ENCODE peak calls at places on chromosomes 5 and 9, in eight cellular contexts. M is omental fat pad, K is upper lobe of right lung, L is colonic mucosa, W is heart left ventricle, D is MM.1S, C is transverse colon, Y is choroid plexus epithelial cell. A is an unnamed sample.

GRCh38 chr9:75229605-75230332 is 141.5 kb downstream of the OSTF1 start:
- DNase-seq in M (no peak), K (no peak), L (peak), W (no peak), D (peak), C (peak), Y (peak), A (no peak)

GRCh38 chr5:175746851-175747250 is 89.0 kb downstream of the HRH2 start:
- DNase-seq in M (no peak), K (no peak), L (no peak), W (no peak), D (no peak), C (no peak), Y (peak), A (no peak)

GRCh38 chr9:34464571-34464970 is 6.0 kb downstream of the DNAI1 start:
- DNase-seq in M (no peak), K (no peak), L (no peak), W (no peak), D (no peak), C (no peak), Y (no peak), A (no peak)

GRCh38 chr5:35162848-35163770 is 67.2 kb downstream of the PRLR start:
- DNase-seq in M (no peak), K (no peak), L (no peak), W (no peak), D (no peak), C (no peak), Y (no peak), A (no peak)

GRCh38 chr5:31158686-31159085 is 34.8 kb upstream of the CDH6 start:
- DNase-seq in M (no peak), K (no peak), L (no peak), W (no peak), D (no peak), C (no peak), Y (no peak), A (no peak)

GRCh38 chr5:65395526-65396155 is 86.1 kb downstream of the ADAMTS6 start:
- DNase-seq in M (no peak), K (no peak), L (no peak), W (no peak), D (no peak), C (no peak), Y (peak), A (no peak)

GRCh38 chr9:113503613-113504230 is 40.2 kb downstream of the RGS3 start:
- DNase-seq in M (no peak), K (no peak), L (no peak), W (peak), D (no peak), C (no peak), Y (no peak), A (no peak)

GRCh38 chr9:107337676-107338590 is 54.9 kb downstream of the RAD23B start:
- DNase-seq in M (no peak), K (no peak), L (no peak), W (no peak), D (no peak), C (no peak), Y (no peak), A (no peak)

GRCh38 chr5:118883396-118883795 is 105.0 kb downstream of the DTWD2 start:
- DNase-seq in M (no peak), K (no peak), L (no peak), W (no peak), D (no peak), C (no peak), Y (no peak), A (no peak)

GRCh38 chr5:118891252-118891651 is 97.1 kb downstream of the DTWD2 start:
- DNase-seq in M (no peak), K (no peak), L (no peak), W (no peak), D (no peak), C (no peak), Y (no peak), A (no peak)

GRCh38 chr5:118888556-118888955 is 99.8 kb downstream of the DTWD2 start:
- DNase-seq in M (no peak), K (no peak), L (no peak), W (no peak), D (no peak), C (no peak), Y (no peak), A (no peak)

GRCh38 chr5:118889165-118889564 is 99.2 kb downstream of the DTWD2 start:
- DNase-seq in M (no peak), K (no peak), L (no peak), W (no peak), D (no peak), C (no peak), Y (no peak), A (no peak)
- TF ChIP-seq CTCF in M (no peak), K (no peak), L (no peak), W (no peak), D (no peak), C (no peak), Y (no peak), A (no peak)

DNA sequence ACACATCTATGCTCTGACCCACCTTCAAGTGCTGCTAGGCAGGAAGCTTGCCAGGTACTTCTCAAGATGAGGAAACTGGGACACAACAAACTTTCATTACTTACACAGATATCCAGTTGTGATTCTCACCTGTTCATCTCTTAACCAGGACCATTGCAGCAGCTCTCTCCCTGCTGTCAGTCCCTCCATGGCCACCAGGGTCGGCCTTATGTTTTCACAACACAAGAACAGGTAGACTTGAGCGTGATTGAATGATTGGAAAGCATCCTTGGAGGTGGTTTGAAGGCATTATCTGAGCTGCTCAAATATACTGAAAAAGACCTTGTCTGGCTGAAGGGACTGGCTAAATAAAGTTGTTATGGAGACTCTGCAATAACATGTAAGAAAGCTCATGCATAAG is 94.4 kb downstream of the MTREX start:
- DNase-seq in M (no peak), K (no peak), L (no peak), W (no peak), D (no peak), C (no peak), Y (no peak), A (no peak)
- TF ChIP-seq CTCF in M (no peak), K (no peak), L (no peak), W (no peak), D (peak), C (no peak), Y (peak), A (no peak)

DNA sequence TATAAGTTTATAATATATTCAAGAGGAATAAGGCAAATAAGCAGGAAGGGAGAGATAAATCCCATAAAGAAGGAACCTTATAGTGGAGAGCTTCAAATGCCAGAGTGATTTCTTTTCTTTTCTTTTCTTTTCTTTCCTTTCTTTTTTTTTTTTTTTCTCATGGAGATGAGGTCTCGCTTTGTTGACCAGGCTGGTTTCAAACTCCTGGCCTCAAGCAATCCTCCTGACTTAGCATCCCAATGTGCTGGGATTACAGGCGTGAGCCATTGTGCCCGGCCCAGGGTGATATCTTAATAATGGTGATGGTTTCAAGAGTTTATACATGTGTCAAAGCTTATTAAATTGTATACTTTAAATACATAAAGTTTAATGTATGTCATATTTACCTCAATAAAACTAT is 19.6 kb upstream of the FOCAD start:
- DNase-seq in M (no peak), K (no peak), L (no peak), W (no peak), D (no peak), C (no peak), Y (no peak), A (no peak)
- TF ChIP-seq CTCF in M (no peak), K (no peak), L (no peak), W (no peak), D (no peak), C (no peak), Y (no peak), A (no peak)

GRCh38 chr9:129484325-129485000 is 136.4 kb downstream of the C9orf50 start:
- DNase-seq in M (no peak), K (no peak), L (no peak), W (no peak), D (no peak), C (no peak), Y (no peak), A (no peak)

GRCh38 chr9:129487658-129488483 is 133.0 kb downstream of the C9orf50 start:
- DNase-seq in M (no peak), K (no peak), L (no peak), W (peak), D (no peak), C (no peak), Y (peak), A (no peak)

GRCh38 chr9:129485140-129485758 is 135.7 kb downstream of the C9orf50 start:
- DNase-seq in M (no peak), K (no peak), L (no peak), W (no peak), D (no peak), C (no peak), Y (no peak), A (no peak)

GRCh38 chr9:129487307-129487657 is 133.6 kb downstream of the C9orf50 start:
- DNase-seq in M (no peak), K (no peak), L (no peak), W (no peak), D (no peak), C (no peak), Y (no peak), A (no peak)

DNA sequence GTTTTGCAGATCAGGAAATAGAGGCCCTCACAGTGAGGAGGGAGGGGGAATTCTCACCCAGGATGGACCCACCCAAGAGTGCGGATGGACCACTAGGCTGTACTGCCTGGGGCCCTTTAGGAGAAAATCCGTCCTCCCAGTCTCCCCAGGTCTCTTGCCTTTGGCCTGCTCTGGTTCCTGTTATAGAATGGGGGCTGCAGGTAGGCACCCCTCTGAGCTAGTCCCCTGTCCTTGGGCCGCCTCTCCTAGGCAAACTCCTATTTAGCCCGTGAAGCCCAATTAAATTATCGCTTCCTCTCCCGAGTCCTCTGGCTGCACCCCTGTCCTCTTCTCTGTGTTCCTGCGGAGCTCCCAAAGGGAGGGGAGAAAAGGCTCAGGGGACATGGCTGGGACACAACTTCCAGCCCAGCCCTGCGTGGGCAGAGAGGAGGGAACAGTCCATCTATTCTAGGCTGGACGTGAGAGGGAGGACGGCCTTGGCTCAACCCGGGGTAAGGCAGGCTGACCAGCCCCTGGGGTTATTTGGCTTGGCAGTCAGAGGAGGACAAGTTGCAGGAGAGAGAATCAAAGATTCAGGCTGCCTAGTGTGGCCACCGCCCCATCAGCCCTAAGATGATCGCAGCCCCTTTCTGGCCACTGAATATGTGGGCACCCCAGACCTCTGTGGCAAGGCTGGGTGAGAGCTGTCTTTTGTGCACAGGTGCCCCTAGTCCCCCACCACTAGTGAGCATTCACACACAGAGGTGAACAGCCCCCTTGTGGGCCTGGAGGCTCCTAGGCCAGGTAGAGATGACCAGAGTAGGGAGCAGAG is 134.2 kb downstream of the C9orf50 start:
- DNase-seq in M (no peak), K (peak), L (no peak), W (peak), D (no peak), C (no peak), Y (peak), A (no peak)
- TF ChIP-seq CTCF in M (no peak), K (no peak), L (no peak), W (no peak), D (no peak), C (no peak), Y (no peak), A (no peak)

GRCh38 chr5:141172381-141173204 is at the start of gene PCDHB7:
- DNase-seq in M (no peak), K (no peak), L (no peak), W (no peak), D (peak), C (no peak), Y (peak), A (no peak)
- TF ChIP-seq CTCF in M (no peak), K (peak), L (no peak), W (peak), D (peak), C (no peak), Y (peak), A (no peak)

GRCh38 chr5:150989695-150990094 is 30.7 kb upstream of the GPX3 start:
- DNase-seq in M (no peak), K (no peak), L (no peak), W (no peak), D (no peak), C (no peak), Y (no peak), A (no peak)
- TF ChIP-seq CTCF in M (no peak), K (no peak), L (no peak), W (no peak), D (peak), C (no peak), Y (peak), A (no peak)